ENCODE peak calls at places on chromosomes 6 and 20, in six cellular contexts. One of them, this sample, is unnamed.
A peak's percentile ranks its signal among the peaks of the same experiment; 100 is the strongest.

GRCh38 chr6:13277231-13277630 is 51.1 kb downstream of the TBC1D7 start:
- DNase-seq in tibial nerve: no peak
- DNase-seq in heart left ventricle: no peak
- DNase-seq in thoracic aorta: no peak
- DNase-seq in thyroid gland: no peak
- DNase-seq in H7: no peak
- DNase-seq in this sample: no peak

GRCh38 chr20:36197271-36197670 is 39.0 kb upstream of the AAR2 start:
- DNase-seq in tibial nerve: no peak
- DNase-seq in heart left ventricle: no peak
- DNase-seq in thoracic aorta: no peak
- DNase-seq in thyroid gland: no peak
- DNase-seq in H7: no peak
- DNase-seq in this sample: no peak

GRCh38 chr20:40258931-40259330 is 430.1 kb downstream of the MAFB start:
- DNase-seq in tibial nerve: no peak
- DNase-seq in heart left ventricle: no peak
- DNase-seq in thoracic aorta: no peak
- DNase-seq in thyroid gland: no peak
- DNase-seq in H7: no peak
- DNase-seq in this sample: no peak

GRCh38 chr6:81892911-81893310 is 140.4 kb upstream of the TENT5A start:
- DNase-seq in tibial nerve: no peak
- DNase-seq in heart left ventricle: no peak
- DNase-seq in thoracic aorta: no peak
- DNase-seq in thyroid gland: no peak
- DNase-seq in H7: no peak
- DNase-seq in this sample: no peak

GRCh38 chr6:44020148-44020547 is 107.1 kb downstream of the MRPL14 start:
- DNase-seq in tibial nerve: no peak
- DNase-seq in heart left ventricle: no peak
- DNase-seq in thoracic aorta: no peak
- DNase-seq in thyroid gland: no peak
- DNase-seq in H7: no peak
- DNase-seq in this sample: no peak

GRCh38 chr20:46304852-46305251 is 3.4 kb downstream of the CDH22 start:
- DNase-seq in tibial nerve: no peak
- DNase-seq in heart left ventricle: no peak
- DNase-seq in thoracic aorta: no peak
- DNase-seq in thyroid gland: no peak
- DNase-seq in H7: no peak
- DNase-seq in this sample: no peak

GRCh38 chr6:32843979-32844838 is at the start of gene PSMB8:
- DNase-seq in tibial nerve: peak; percentile 99
- DNase-seq in heart left ventricle: peak; percentile 97
- DNase-seq in thoracic aorta: peak; percentile 96
- DNase-seq in thyroid gland: peak; percentile 98
- DNase-seq in H7: peak; percentile 94
- DNase-seq in this sample: peak; percentile 99

GRCh38 chr20:57698867-57699275 is 10.9 kb downstream of the PMEPA1 start:
- DNase-seq in tibial nerve: no peak
- DNase-seq in heart left ventricle: no peak
- DNase-seq in thoracic aorta: no peak
- DNase-seq in thyroid gland: no peak
- DNase-seq in H7: no peak
- DNase-seq in this sample: no peak

GRCh38 chr20:53597085-53597482 is 3.4 kb upstream of the ZNF217 start:
- DNase-seq in tibial nerve: no peak
- DNase-seq in heart left ventricle: no peak
- DNase-seq in thoracic aorta: no peak
- DNase-seq in thyroid gland: no peak
- DNase-seq in H7: no peak
- DNase-seq in this sample: no peak

GRCh38 chr6:42511803-42512422 is 51.9 kb upstream of the UBR2 start:
- DNase-seq in tibial nerve: no peak
- DNase-seq in heart left ventricle: no peak
- DNase-seq in thoracic aorta: no peak
- DNase-seq in thyroid gland: no peak
- DNase-seq in H7: no peak
- DNase-seq in this sample: no peak

GRCh38 chr6:138109042-138109997 is 2.1 kb upstream of the PERP start:
- DNase-seq in tibial nerve: peak; percentile 95
- DNase-seq in heart left ventricle: peak; percentile 51
- DNase-seq in thoracic aorta: peak; percentile 35
- DNase-seq in thyroid gland: peak; percentile 63
- DNase-seq in H7: peak; percentile 48
- DNase-seq in this sample: peak; percentile 63

GRCh38 chr6:3743541-3743940 is 8.0 kb downstream of the PXDC1 start:
- DNase-seq in tibial nerve: no peak
- DNase-seq in heart left ventricle: no peak
- DNase-seq in thoracic aorta: no peak
- DNase-seq in thyroid gland: no peak
- DNase-seq in H7: no peak
- DNase-seq in this sample: no peak

GRCh38 chr20:34994509-34995131 is 39.0 kb downstream of the MYH7B start:
- DNase-seq in tibial nerve: no peak
- DNase-seq in heart left ventricle: no peak
- DNase-seq in thoracic aorta: no peak
- DNase-seq in thyroid gland: no peak
- DNase-seq in H7: no peak
- DNase-seq in this sample: no peak

GRCh38 chr6:15352884-15353283 is 107.0 kb downstream of the JARID2 start:
- DNase-seq in tibial nerve: no peak
- DNase-seq in heart left ventricle: no peak
- DNase-seq in thoracic aorta: no peak
- DNase-seq in thyroid gland: no peak
- DNase-seq in H7: no peak
- DNase-seq in this sample: no peak

GRCh38 chr6:86913795-86914194 is 23.5 kb upstream of the HTR1E start:
- DNase-seq in tibial nerve: no peak
- DNase-seq in heart left ventricle: no peak
- DNase-seq in thoracic aorta: no peak
- DNase-seq in thyroid gland: no peak
- DNase-seq in H7: no peak
- DNase-seq in this sample: no peak

GRCh38 chr6:15023448-15023847 is 222.4 kb upstream of the JARID2 start:
- DNase-seq in tibial nerve: no peak
- DNase-seq in heart left ventricle: no peak
- DNase-seq in thoracic aorta: no peak
- DNase-seq in thyroid gland: no peak
- DNase-seq in H7: no peak
- DNase-seq in this sample: no peak

GRCh38 chr20:38293490-38294333 is 10.2 kb upstream of the BPI start:
- DNase-seq in tibial nerve: no peak
- DNase-seq in heart left ventricle: no peak
- DNase-seq in thoracic aorta: no peak
- DNase-seq in thyroid gland: no peak
- DNase-seq in H7: peak; percentile 76
- DNase-seq in this sample: no peak

GRCh38 chr6:89242574-89243330 is 25.6 kb upstream of the GABRR1 start:
- DNase-seq in tibial nerve: no peak
- DNase-seq in heart left ventricle: no peak
- DNase-seq in thoracic aorta: no peak
- DNase-seq in thyroid gland: no peak
- DNase-seq in H7: peak; percentile 50
- DNase-seq in this sample: no peak

GRCh38 chr20:34834459-34834893 is 9.0 kb upstream of the NCOA6 start:
- DNase-seq in tibial nerve: no peak
- DNase-seq in heart left ventricle: no peak
- DNase-seq in thoracic aorta: no peak
- DNase-seq in thyroid gland: no peak
- DNase-seq in H7: no peak
- DNase-seq in this sample: no peak

DNA sequence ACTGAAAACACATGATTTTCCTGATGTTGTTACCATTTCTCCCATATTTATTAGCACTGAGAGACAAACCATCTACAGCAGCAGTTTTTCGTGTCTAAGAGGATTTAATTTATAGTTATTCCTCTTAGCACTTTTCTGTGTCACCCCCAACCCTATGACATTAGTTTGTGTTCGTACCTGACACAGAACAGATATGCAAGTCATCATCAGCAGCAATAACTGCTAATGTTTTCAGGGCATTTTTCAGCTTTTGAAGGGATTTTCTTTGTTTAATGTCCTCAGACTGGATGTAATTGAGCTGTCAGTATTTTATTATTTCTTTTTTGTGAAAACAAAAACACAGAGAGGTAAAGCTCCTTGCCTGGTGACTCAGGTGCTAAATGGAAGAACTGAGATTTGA is 265.3 kb downstream of the UTRN start:
- DNase-seq in tibial nerve: no peak
- DNase-seq in heart left ventricle: no peak
- DNase-seq in thoracic aorta: no peak
- DNase-seq in thyroid gland: no peak
- DNase-seq in H7: no peak
- DNase-seq in this sample: no peak
- H3K27me3 ChIP-seq in tibial nerve: no peaks in the 10 kb centered on the region
- H3K27me3 ChIP-seq in heart left ventricle: no peaks in the 10 kb centered on the region
- H3K27me3 ChIP-seq in thoracic aorta: no peaks in the 10 kb centered on the region
- H3K27me3 ChIP-seq in thyroid gland: no peaks in the 10 kb centered on the region
- H3K27me3 ChIP-seq in H7: no peaks in the 10 kb centered on the region
- H3K27me3 ChIP-seq in this sample: no peaks in the 10 kb centered on the region

GRCh38 chr6:34143884-34144580 is 1.9 kb downstream of the GRM4 start:
- DNase-seq in tibial nerve: no peak
- DNase-seq in heart left ventricle: no peak
- DNase-seq in thoracic aorta: no peak
- DNase-seq in thyroid gland: peak; percentile 7
- DNase-seq in H7: peak; percentile 96
- DNase-seq in this sample: no peak

GRCh38 chr6:34142046-34142445 is 3.8 kb downstream of the GRM4 start:
- DNase-seq in tibial nerve: no peak
- DNase-seq in heart left ventricle: no peak
- DNase-seq in thoracic aorta: no peak
- DNase-seq in thyroid gland: no peak
- DNase-seq in H7: no peak
- DNase-seq in this sample: no peak

GRCh38 chr6:34143196-34143883 is 2.5 kb downstream of the GRM4 start:
- DNase-seq in tibial nerve: no peak
- DNase-seq in heart left ventricle: no peak
- DNase-seq in thoracic aorta: no peak
- DNase-seq in thyroid gland: no peak
- DNase-seq in H7: peak; percentile 75
- DNase-seq in this sample: no peak

GRCh38 chr6:34144581-34145160 is 1.2 kb downstream of the GRM4 start:
- DNase-seq in tibial nerve: no peak
- DNase-seq in heart left ventricle: peak; percentile 18
- DNase-seq in thoracic aorta: no peak
- DNase-seq in thyroid gland: no peak
- DNase-seq in H7: peak; percentile 81
- DNase-seq in this sample: no peak

GRCh38 chr6:34142599-34142998 is 3.3 kb downstream of the GRM4 start:
- DNase-seq in tibial nerve: no peak
- DNase-seq in heart left ventricle: no peak
- DNase-seq in thoracic aorta: no peak
- DNase-seq in thyroid gland: peak; percentile 7
- DNase-seq in H7: peak; percentile 91
- DNase-seq in this sample: no peak
- H3K27me3 ChIP-seq in tibial nerve: peaks cover 98% of the 10 kb centered on the region
- H3K27me3 ChIP-seq in heart left ventricle: peaks cover 49% of the 10 kb centered on the region
- H3K27me3 ChIP-seq in thoracic aorta: peaks cover 30% of the 10 kb centered on the region
- H3K27me3 ChIP-seq in thyroid gland: peaks cover 26% of the 10 kb centered on the region
- H3K27me3 ChIP-seq in H7: peaks cover 38% of the 10 kb centered on the region
- H3K27me3 ChIP-seq in this sample: peaks cover 63% of the 10 kb centered on the region

DNA sequence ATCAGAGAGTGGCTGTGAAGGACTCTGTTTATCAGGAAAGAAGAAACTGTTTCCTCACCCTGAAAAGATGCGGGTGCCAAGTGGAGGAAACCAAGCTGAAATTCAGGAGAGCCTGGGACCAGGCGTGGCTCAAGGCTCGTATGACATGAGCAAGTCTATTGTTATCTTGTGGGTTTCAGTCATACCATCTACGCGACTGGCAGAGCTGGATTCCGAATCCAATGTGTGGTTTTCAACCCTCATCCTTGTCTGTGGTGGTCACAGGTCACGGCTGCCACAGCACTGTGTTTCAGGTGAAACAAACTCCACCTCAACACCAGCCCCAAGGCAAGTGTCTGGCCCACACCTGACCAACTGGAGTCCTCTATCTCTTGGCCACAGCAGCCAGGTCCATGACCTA is 9.1 kb downstream of the MC3R start:
- DNase-seq in tibial nerve: no peak
- DNase-seq in heart left ventricle: no peak
- DNase-seq in thoracic aorta: no peak
- DNase-seq in thyroid gland: no peak
- DNase-seq in H7: no peak
- DNase-seq in this sample: no peak
- H3K27me3 ChIP-seq in tibial nerve: peaks cover 7% of the 10 kb centered on the region
- H3K27me3 ChIP-seq in heart left ventricle: no peaks in the 10 kb centered on the region
- H3K27me3 ChIP-seq in thoracic aorta: no peaks in the 10 kb centered on the region
- H3K27me3 ChIP-seq in thyroid gland: no peaks in the 10 kb centered on the region
- H3K27me3 ChIP-seq in H7: no peaks in the 10 kb centered on the region
- H3K27me3 ChIP-seq in this sample: no peaks in the 10 kb centered on the region

DNA sequence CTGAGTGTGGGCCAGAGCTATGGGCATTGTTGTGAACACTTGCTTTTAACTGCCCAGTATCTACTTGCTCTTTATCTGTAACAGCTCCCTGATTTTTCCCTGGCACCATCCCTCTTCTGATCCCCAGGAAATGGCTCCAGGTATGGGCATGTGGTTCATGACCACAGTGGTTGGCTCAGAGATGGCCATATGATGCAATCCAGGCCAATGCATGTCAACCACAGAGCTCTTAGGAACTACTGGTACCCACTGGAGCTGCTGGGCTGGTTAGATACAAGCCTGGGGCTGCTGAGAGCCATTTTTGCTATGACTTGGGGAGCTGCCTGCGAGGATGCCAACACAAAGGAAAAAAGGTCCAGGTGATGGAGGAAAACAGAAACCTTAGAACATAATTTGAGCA is 55.6 kb downstream of the KCNB1 start:
- DNase-seq in tibial nerve: no peak
- DNase-seq in heart left ventricle: no peak
- DNase-seq in thoracic aorta: no peak
- DNase-seq in thyroid gland: no peak
- DNase-seq in H7: no peak
- DNase-seq in this sample: no peak
- H3K27me3 ChIP-seq in tibial nerve: peaks cover 6% of the 10 kb centered on the region
- H3K27me3 ChIP-seq in heart left ventricle: no peaks in the 10 kb centered on the region
- H3K27me3 ChIP-seq in thoracic aorta: no peaks in the 10 kb centered on the region
- H3K27me3 ChIP-seq in thyroid gland: no peaks in the 10 kb centered on the region
- H3K27me3 ChIP-seq in H7: no peaks in the 10 kb centered on the region
- H3K27me3 ChIP-seq in this sample: peaks cover 3% of the 10 kb centered on the region

GRCh38 chr6:160996316-160996715 is 4.7 kb downstream of the MAP3K4 start:
- DNase-seq in tibial nerve: no peak
- DNase-seq in heart left ventricle: no peak
- DNase-seq in thoracic aorta: no peak
- DNase-seq in thyroid gland: no peak
- DNase-seq in H7: no peak
- DNase-seq in this sample: no peak
- H3K27me3 ChIP-seq in tibial nerve: no peaks in the 10 kb centered on the region
- H3K27me3 ChIP-seq in heart left ventricle: no peaks in the 10 kb centered on the region
- H3K27me3 ChIP-seq in thoracic aorta: no peaks in the 10 kb centered on the region
- H3K27me3 ChIP-seq in thyroid gland: no peaks in the 10 kb centered on the region
- H3K27me3 ChIP-seq in H7: no peaks in the 10 kb centered on the region
- H3K27me3 ChIP-seq in this sample: no peaks in the 10 kb centered on the region